ENCODE peak calls at places on chromosomes 2 and 18, in four cellular contexts. One of them, this sample, is unnamed.

GRCh38 chr2:17179145-17179808 is 339.0 kb downstream of the RAD51AP2 start:
- DNase-seq in choroid plexus epithelial cell: no peak
- DNase-seq in stimulated activated CD4-positive, alpha-beta T cell treated with anti-CD3 and anti-CD28 coated beads, TNF-alpha, amount 100 ng/mL, for 4 hours: no peak
- DNase-seq in endothelial cell: no peak
- DNase-seq in this sample: no peak

GRCh38 chr2:42102606-42103450 is 55.0 kb downstream of the PKDCC start:
- DNase-seq in choroid plexus epithelial cell: peak; percentile 85
- DNase-seq in stimulated activated CD4-positive, alpha-beta T cell treated with anti-CD3 and anti-CD28 coated beads, TNF-alpha, amount 100 ng/mL, for 4 hours: no peak
- DNase-seq in endothelial cell: peak; percentile 72
- DNase-seq in this sample: no peak

GRCh38 chr2:227402959-227403358 is 15.2 kb upstream of the SCYGR1 start:
- DNase-seq in choroid plexus epithelial cell: no peak
- DNase-seq in endothelial cell: no peak
- DNase-seq in stimulated activated CD4-positive, alpha-beta T cell treated with anti-CD3 and anti-CD28 coated beads, TNF-alpha, amount 100 ng/mL, for 4 hours: no peak
- DNase-seq in this sample: no peak

GRCh38 chr2:30106543-30106942 is 40.3 kb upstream of the YPEL5 start:
- DNase-seq in endothelial cell: no peak
- DNase-seq in choroid plexus epithelial cell: peak; percentile 78
- DNase-seq in stimulated activated CD4-positive, alpha-beta T cell treated with anti-CD3 and anti-CD28 coated beads, TNF-alpha, amount 100 ng/mL, for 4 hours: no peak
- DNase-seq in this sample: no peak

GRCh38 chr2:28507806-28508764 is 12.2 kb downstream of the PLB1 start:
- DNase-seq in stimulated activated CD4-positive, alpha-beta T cell treated with anti-CD3 and anti-CD28 coated beads, TNF-alpha, amount 100 ng/mL, for 4 hours: no peak
- DNase-seq in choroid plexus epithelial cell: peak; percentile 10
- DNase-seq in endothelial cell: no peak
- DNase-seq in this sample: no peak

GRCh38 chr2:98188351-98189046 is 101.5 kb downstream of the VWA3B start:
- DNase-seq in stimulated activated CD4-positive, alpha-beta T cell treated with anti-CD3 and anti-CD28 coated beads, TNF-alpha, amount 100 ng/mL, for 4 hours: no peak
- DNase-seq in endothelial cell: no peak
- DNase-seq in choroid plexus epithelial cell: peak; percentile 28
- DNase-seq in this sample: no peak

GRCh38 chr2:239951117-239951734 is 73.9 kb downstream of the NDUFA10 start:
- DNase-seq in stimulated activated CD4-positive, alpha-beta T cell treated with anti-CD3 and anti-CD28 coated beads, TNF-alpha, amount 100 ng/mL, for 4 hours: no peak
- DNase-seq in choroid plexus epithelial cell: no peak
- DNase-seq in endothelial cell: no peak
- DNase-seq in this sample: no peak

GRCh38 chr2:103669579-103669978 is 907.7 kb downstream of the TMEM182 start:
- DNase-seq in stimulated activated CD4-positive, alpha-beta T cell treated with anti-CD3 and anti-CD28 coated beads, TNF-alpha, amount 100 ng/mL, for 4 hours: no peak
- DNase-seq in choroid plexus epithelial cell: no peak
- DNase-seq in endothelial cell: no peak
- DNase-seq in this sample: no peak

GRCh38 chr2:200652158-200652557 is 66.3 kb downstream of the AOX1 start:
- DNase-seq in stimulated activated CD4-positive, alpha-beta T cell treated with anti-CD3 and anti-CD28 coated beads, TNF-alpha, amount 100 ng/mL, for 4 hours: no peak
- DNase-seq in choroid plexus epithelial cell: no peak
- DNase-seq in endothelial cell: no peak
- DNase-seq in this sample: no peak

GRCh38 chr18:61643884-61644647 is 248.7 kb downstream of the RNF152 start:
- DNase-seq in stimulated activated CD4-positive, alpha-beta T cell treated with anti-CD3 and anti-CD28 coated beads, TNF-alpha, amount 100 ng/mL, for 4 hours: no peak
- DNase-seq in endothelial cell: no peak
- DNase-seq in choroid plexus epithelial cell: no peak
- DNase-seq in this sample: no peak

GRCh38 chr2:70214958-70215357 is 24.1 kb upstream of the C2orf42 start:
- DNase-seq in stimulated activated CD4-positive, alpha-beta T cell treated with anti-CD3 and anti-CD28 coated beads, TNF-alpha, amount 100 ng/mL, for 4 hours: no peak
- DNase-seq in choroid plexus epithelial cell: no peak
- DNase-seq in endothelial cell: no peak
- DNase-seq in this sample: no peak

GRCh38 chr2:20465716-20466391 is 19.0 kb downstream of the RHOB start:
- DNase-seq in stimulated activated CD4-positive, alpha-beta T cell treated with anti-CD3 and anti-CD28 coated beads, TNF-alpha, amount 100 ng/mL, for 4 hours: no peak
- DNase-seq in endothelial cell: no peak
- DNase-seq in choroid plexus epithelial cell: no peak
- DNase-seq in this sample: no peak

GRCh38 chr18:13993730-13994129 is 78.4 kb upstream of the MC2R start:
- DNase-seq in endothelial cell: no peak
- DNase-seq in choroid plexus epithelial cell: no peak
- DNase-seq in stimulated activated CD4-positive, alpha-beta T cell treated with anti-CD3 and anti-CD28 coated beads, TNF-alpha, amount 100 ng/mL, for 4 hours: no peak
- DNase-seq in this sample: no peak

GRCh38 chr2:104434363-104434792 is 419.5 kb upstream of the POU3F3 start:
- DNase-seq in choroid plexus epithelial cell: no peak
- DNase-seq in stimulated activated CD4-positive, alpha-beta T cell treated with anti-CD3 and anti-CD28 coated beads, TNF-alpha, amount 100 ng/mL, for 4 hours: no peak
- DNase-seq in endothelial cell: peak; percentile 21
- DNase-seq in this sample: peak; percentile 13

GRCh38 chr18:50751490-50751889 is 68.3 kb downstream of the MRO start:
- DNase-seq in stimulated activated CD4-positive, alpha-beta T cell treated with anti-CD3 and anti-CD28 coated beads, TNF-alpha, amount 100 ng/mL, for 4 hours: no peak
- DNase-seq in choroid plexus epithelial cell: no peak
- DNase-seq in endothelial cell: no peak
- DNase-seq in this sample: no peak

GRCh38 chr2:172921538-172922236 is 154.0 kb upstream of the MAP3K20 start:
- DNase-seq in stimulated activated CD4-positive, alpha-beta T cell treated with anti-CD3 and anti-CD28 coated beads, TNF-alpha, amount 100 ng/mL, for 4 hours: no peak
- DNase-seq in endothelial cell: no peak
- DNase-seq in choroid plexus epithelial cell: peak; percentile 72
- DNase-seq in this sample: no peak

GRCh38 chr2:43426305-43427031 is 169.4 kb downstream of the THADA start:
- DNase-seq in choroid plexus epithelial cell: peak; percentile 98
- DNase-seq in stimulated activated CD4-positive, alpha-beta T cell treated with anti-CD3 and anti-CD28 coated beads, TNF-alpha, amount 100 ng/mL, for 4 hours: peak; percentile 30
- DNase-seq in endothelial cell: no peak
- DNase-seq in this sample: no peak

GRCh38 chr18:11857177-11857887 is 6.1 kb downstream of the CHMP1B start:
- DNase-seq in endothelial cell: no peak
- DNase-seq in stimulated activated CD4-positive, alpha-beta T cell treated with anti-CD3 and anti-CD28 coated beads, TNF-alpha, amount 100 ng/mL, for 4 hours: no peak
- DNase-seq in choroid plexus epithelial cell: peak; percentile 99
- DNase-seq in this sample: peak; percentile 33

GRCh38 chr2:46812381-46813024 is 103.1 kb downstream of the MCFD2 start:
- DNase-seq in stimulated activated CD4-positive, alpha-beta T cell treated with anti-CD3 and anti-CD28 coated beads, TNF-alpha, amount 100 ng/mL, for 4 hours: no peak
- DNase-seq in choroid plexus epithelial cell: peak; percentile 78
- DNase-seq in endothelial cell: no peak
- DNase-seq in this sample: peak; percentile 31

GRCh38 chr2:5798083-5798482 is 105.9 kb downstream of the SOX11 start:
- DNase-seq in stimulated activated CD4-positive, alpha-beta T cell treated with anti-CD3 and anti-CD28 coated beads, TNF-alpha, amount 100 ng/mL, for 4 hours: no peak
- DNase-seq in choroid plexus epithelial cell: peak; percentile 5
- DNase-seq in endothelial cell: no peak
- DNase-seq in this sample: no peak